ENCODE peak calls at places on chromosomes 12 and 14, in four cellular contexts. One of them, this sample, is unnamed. For H3K4me1, the result is how much of the 10 kb centered on the place peaks cover.

GRCh38 chr12:70604662-70605061 is 32.6 kb downstream of the PTPRB start:
- DNase-seq in neuronal stem cell: no peak
- DNase-seq in kidney: no peak
- DNase-seq in stomach: no peak
- DNase-seq in this sample: no peak

GRCh38 chr12:104590002-104590401 is 133.3 kb downstream of the CHST11 start:
- DNase-seq in stomach: no peak
- DNase-seq in kidney: no peak
- DNase-seq in neuronal stem cell: no peak
- DNase-seq in this sample: no peak

GRCh38 chr12:92244036-92244435 is 98.4 kb upstream of the BTG1 start:
- DNase-seq in stomach: no peak
- DNase-seq in kidney: no peak
- DNase-seq in neuronal stem cell: no peak
- DNase-seq in this sample: peak

GRCh38 chr14:55773297-55773696 is 193.3 kb downstream of the KTN1 start:
- DNase-seq in neuronal stem cell: no peak
- DNase-seq in kidney: no peak
- DNase-seq in stomach: no peak
- DNase-seq in this sample: no peak

GRCh38 chr12:19273482-19274330 is 144.2 kb downstream of the PLEKHA5 start:
- DNase-seq in neuronal stem cell: no peak
- DNase-seq in kidney: peak
- DNase-seq in stomach: peak
- DNase-seq in this sample: peak

GRCh38 chr12:132729541-132730320 is 19.1 kb downstream of the PGAM5 start:
- DNase-seq in stomach: no peak
- DNase-seq in neuronal stem cell: no peak
- DNase-seq in kidney: peak
- DNase-seq in this sample: no peak

GRCh38 chr12:91007531-91008290 is 2.9 kb upstream of the EPYC start:
- DNase-seq in neuronal stem cell: no peak
- DNase-seq in kidney: no peak
- DNase-seq in stomach: no peak
- DNase-seq in this sample: no peak

GRCh38 chr12:108457006-108457733 is 57.9 kb upstream of the FICD start:
- DNase-seq in stomach: no peak
- DNase-seq in kidney: no peak
- DNase-seq in neuronal stem cell: peak
- DNase-seq in this sample: peak

GRCh38 chr12:15863984-15864383 is 18.2 kb upstream of the STRAP start:
- DNase-seq in kidney: no peak
- DNase-seq in neuronal stem cell: no peak
- DNase-seq in stomach: no peak
- DNase-seq in this sample: no peak

GRCh38 chr12:108313609-108314331 is 25.3 kb downstream of the CMKLR1 start:
- DNase-seq in kidney: peak
- DNase-seq in stomach: no peak
- DNase-seq in neuronal stem cell: no peak
- DNase-seq in this sample: no peak

GRCh38 chr12:87953257-87953860 is 75.8 kb downstream of the C12orf50 start:
- DNase-seq in neuronal stem cell: peak
- DNase-seq in stomach: no peak
- DNase-seq in kidney: no peak
- DNase-seq in this sample: peak

GRCh38 chr12:102167821-102168605 is 29.6 kb downstream of the PMCH start:
- DNase-seq in stomach: no peak
- DNase-seq in kidney: no peak
- DNase-seq in neuronal stem cell: no peak
- DNase-seq in this sample: no peak

GRCh38 chr12:113064395-113065125 is 8.0 kb downstream of the DTX1 start:
- DNase-seq in kidney: no peak
- DNase-seq in neuronal stem cell: no peak
- DNase-seq in stomach: no peak
- DNase-seq in this sample: no peak

GRCh38 chr12:11969437-11970154 is 101.1 kb upstream of the BCL2L14 start:
- DNase-seq in neuronal stem cell: no peak
- DNase-seq in stomach: no peak
- DNase-seq in kidney: no peak
- DNase-seq in this sample: no peak

GRCh38 chr12:14577344-14577743 is 9.7 kb upstream of the PLBD1 start:
- DNase-seq in stomach: no peak
- DNase-seq in kidney: no peak
- DNase-seq in neuronal stem cell: no peak
- DNase-seq in this sample: no peak

GRCh38 chr12:89516633-89517032 is 8.0 kb downstream of the GALNT4 start:
- DNase-seq in kidney: no peak
- DNase-seq in stomach: no peak
- DNase-seq in neuronal stem cell: no peak
- DNase-seq in this sample: no peak

GRCh38 chr12:23950775-23951391 is 1.4 kb upstream of the SOX5 start:
- DNase-seq in stomach: no peak
- DNase-seq in kidney: peak
- DNase-seq in neuronal stem cell: peak
- DNase-seq in this sample: peak

GRCh38 chr14:76876076-76876475 is 49.9 kb downstream of the LRRC74A start:
- DNase-seq in neuronal stem cell: peak
- DNase-seq in kidney: no peak
- DNase-seq in stomach: peak
- DNase-seq in this sample: peak

GRCh38 chr12:75137896-75138295 is 71.7 kb downstream of the KCNC2 start:
- DNase-seq in kidney: no peak
- DNase-seq in neuronal stem cell: no peak
- DNase-seq in stomach: no peak
- DNase-seq in this sample: no peak

GRCh38 chr12:31390991-31391390 is 65.0 kb upstream of the SINHCAF start:
- DNase-seq in stomach: no peak
- DNase-seq in kidney: no peak
- DNase-seq in neuronal stem cell: no peak
- DNase-seq in this sample: no peak

DNA sequence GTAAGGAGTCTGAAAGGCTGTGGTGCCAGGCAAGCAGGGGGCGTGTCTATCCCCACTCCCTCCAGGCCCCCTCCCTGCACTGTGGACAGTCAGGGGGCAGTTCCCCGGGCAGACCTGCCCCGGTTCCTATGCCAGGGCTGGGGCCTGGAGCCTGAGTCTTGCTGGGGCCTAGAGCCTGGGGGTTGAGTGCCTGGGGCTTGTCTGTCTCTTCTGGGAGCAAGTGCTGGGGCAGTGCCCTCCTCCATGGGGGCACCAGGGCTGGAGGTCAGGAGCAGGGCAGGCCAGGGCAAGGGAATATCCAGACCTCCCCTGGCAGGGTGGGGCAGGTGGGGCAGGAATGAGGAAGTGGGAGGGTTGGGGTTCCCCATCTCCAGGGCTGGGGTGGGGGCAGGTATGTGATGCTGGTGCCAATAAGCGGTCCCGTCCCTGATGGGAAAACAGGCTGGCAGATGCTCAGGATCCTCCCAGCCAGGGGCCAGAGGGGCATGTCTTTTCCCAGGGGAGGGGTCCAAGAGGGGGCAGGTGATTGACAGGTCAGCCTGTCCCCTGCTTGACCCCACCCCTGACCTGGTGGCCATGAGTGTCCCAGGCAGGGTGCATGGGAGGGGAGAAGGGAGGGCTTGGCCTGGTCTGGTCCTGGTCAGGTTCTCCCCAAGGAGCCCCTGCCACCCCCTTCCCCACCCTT is 11.8 kb upstream of the TNFAIP2 start:
- DNase-seq in kidney: no peak
- DNase-seq in neuronal stem cell: no peak
- DNase-seq in stomach: no peak
- DNase-seq in this sample: no peak
- H3K4me1 ChIP-seq in kidney: under half
- H3K4me1 ChIP-seq in neuronal stem cell: under half
- H3K4me1 ChIP-seq in stomach: under half
- H3K4me1 ChIP-seq in this sample: under half

GRCh38 chr14:71721791-71722190 is 210.4 kb upstream of the RGS6 start:
- DNase-seq in stomach: no peak
- DNase-seq in neuronal stem cell: no peak
- DNase-seq in kidney: no peak
- DNase-seq in this sample: no peak
- H3K4me1 ChIP-seq in stomach: under half
- H3K4me1 ChIP-seq in neuronal stem cell: under half
- H3K4me1 ChIP-seq in kidney: under half
- H3K4me1 ChIP-seq in this sample: under half

DNA sequence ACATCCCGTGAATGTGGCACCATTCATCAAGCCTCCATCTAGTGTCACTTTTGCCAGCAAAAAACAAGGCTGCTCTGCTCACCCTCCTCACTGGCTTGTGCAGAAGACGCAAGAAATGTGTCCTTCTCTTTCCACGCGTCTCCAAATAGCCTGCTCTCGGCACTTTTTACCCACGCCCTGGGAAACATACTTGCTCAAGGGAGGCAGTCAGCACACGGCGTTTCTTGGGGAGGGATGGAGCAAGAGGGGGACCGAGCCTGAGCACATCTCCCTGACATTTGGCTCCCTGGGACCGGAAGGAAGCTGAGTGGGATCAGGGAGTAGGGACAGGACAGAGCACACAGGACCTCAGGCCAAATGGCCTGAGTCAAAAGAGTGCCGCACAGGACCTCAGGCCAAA is 7.3 kb downstream of the BCL11B start:
- DNase-seq in neuronal stem cell: no peak
- DNase-seq in stomach: no peak
- DNase-seq in kidney: no peak
- DNase-seq in this sample: no peak
- H3K4me1 ChIP-seq in neuronal stem cell: under half
- H3K4me1 ChIP-seq in stomach: under half
- H3K4me1 ChIP-seq in kidney: under half
- H3K4me1 ChIP-seq in this sample: under half

GRCh38 chr14:91394105-91395081 is 23.2 kb downstream of the CCDC88C start:
- DNase-seq in stomach: no peak
- DNase-seq in neuronal stem cell: no peak
- DNase-seq in kidney: no peak
- DNase-seq in this sample: no peak

GRCh38 chr14:91396959-91397815 is 20.4 kb downstream of the CCDC88C start:
- DNase-seq in kidney: no peak
- DNase-seq in neuronal stem cell: no peak
- DNase-seq in stomach: peak
- DNase-seq in this sample: no peak

GRCh38 chr14:91392623-91393303 is 24.9 kb downstream of the CCDC88C start:
- DNase-seq in stomach: no peak
- DNase-seq in neuronal stem cell: no peak
- DNase-seq in kidney: no peak
- DNase-seq in this sample: no peak

GRCh38 chr14:91395998-91396660 is 21.5 kb downstream of the CCDC88C start:
- DNase-seq in neuronal stem cell: no peak
- DNase-seq in kidney: no peak
- DNase-seq in stomach: no peak
- DNase-seq in this sample: no peak

GRCh38 chr14:91395466-91395865 is 22.2 kb downstream of the CCDC88C start:
- DNase-seq in neuronal stem cell: no peak
- DNase-seq in kidney: no peak
- DNase-seq in stomach: no peak
- DNase-seq in this sample: no peak
- H3K4me1 ChIP-seq in neuronal stem cell: under half
- H3K4me1 ChIP-seq in kidney: under half
- H3K4me1 ChIP-seq in stomach: under half
- H3K4me1 ChIP-seq in this sample: under half

GRCh38 chr14:30287579-30288445 is 271.1 kb upstream of the G2E3 start:
- DNase-seq in stomach: no peak
- DNase-seq in neuronal stem cell: no peak
- DNase-seq in kidney: no peak
- DNase-seq in this sample: no peak
- H3K4me1 ChIP-seq in stomach: under half
- H3K4me1 ChIP-seq in neuronal stem cell: under half
- H3K4me1 ChIP-seq in kidney: under half
- H3K4me1 ChIP-seq in this sample: under half

GRCh38 chr12:26341481-26341880 is 146.1 kb downstream of the SSPN start:
- DNase-seq in neuronal stem cell: no peak
- DNase-seq in kidney: no peak
- DNase-seq in stomach: no peak
- DNase-seq in this sample: no peak
- H3K4me1 ChIP-seq in neuronal stem cell: under half
- H3K4me1 ChIP-seq in kidney: under half
- H3K4me1 ChIP-seq in stomach: under half
- H3K4me1 ChIP-seq in this sample: under half

GRCh38 chr14:96571311-96571710 is 69.1 kb downstream of the PAPOLA start:
- DNase-seq in stomach: no peak
- DNase-seq in neuronal stem cell: no peak
- DNase-seq in kidney: no peak
- DNase-seq in this sample: no peak
- H3K4me1 ChIP-seq in stomach: under half
- H3K4me1 ChIP-seq in neuronal stem cell: under half
- H3K4me1 ChIP-seq in kidney: under half
- H3K4me1 ChIP-seq in this sample: under half

DNA sequence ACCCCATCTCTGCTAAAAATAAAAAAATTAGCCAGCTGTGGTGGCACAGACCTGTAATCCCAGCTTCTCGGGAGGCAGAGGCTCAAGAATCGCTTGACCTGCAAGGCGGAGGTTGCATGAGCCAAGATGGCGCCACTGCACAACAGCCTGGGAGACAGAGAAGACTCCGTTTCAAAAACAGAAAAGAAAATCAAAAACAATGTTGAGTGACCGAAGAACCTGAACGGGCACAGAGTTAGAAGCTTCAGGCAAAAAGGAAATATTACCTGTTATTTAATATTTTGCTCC is 3.5 kb downstream of the GLT1D1 start:
- DNase-seq in kidney: no peak
- DNase-seq in stomach: no peak
- DNase-seq in neuronal stem cell: no peak
- DNase-seq in this sample: no peak
- H3K4me1 ChIP-seq in kidney: under half
- H3K4me1 ChIP-seq in stomach: under half
- H3K4me1 ChIP-seq in neuronal stem cell: under half
- H3K4me1 ChIP-seq in this sample: under half